ENCODE peak calls at places on chromosomes 4 and X, in nine cellular contexts. One of them, this sample, is unnamed.

GRCh38 chrX:114842181-114842580 is 175.2 kb downstream of the IL13RA2 start:
- DNase-seq in non-pigmented ciliary epithelial cell: no peak
- DNase-seq in activated T-cell treated with anti-CD3 and anti-CD28 coated beads for 24 hours: no peak
- DNase-seq in activated CD4-positive, CD25-positive, alpha-beta regulatory T cell: no peak
- DNase-seq in OCI-M1: no peak
- DNase-seq in HFFc6: no peak
- DNase-seq in esophagus squamous epithelium: no peak
- DNase-seq in iPS-NIHi11: no peak
- DNase-seq in pons: peak; percentile 2
- DNase-seq in this sample: peak; percentile 17

GRCh38 chrX:72255445-72255844 is 16.6 kb upstream of the ERCC6L start:
- DNase-seq in HFFc6: no peak
- DNase-seq in esophagus squamous epithelium: no peak
- DNase-seq in OCI-M1: no peak
- DNase-seq in pons: no peak
- DNase-seq in activated T-cell treated with anti-CD3 and anti-CD28 coated beads for 24 hours: no peak
- DNase-seq in iPS-NIHi11: peak; percentile 45
- DNase-seq in activated CD4-positive, CD25-positive, alpha-beta regulatory T cell: no peak
- DNase-seq in non-pigmented ciliary epithelial cell: no peak
- DNase-seq in this sample: no peak

GRCh38 chr4:184259081-184259480 is 41.4 kb upstream of the ENPP6 start:
- DNase-seq in non-pigmented ciliary epithelial cell: no peak
- DNase-seq in HFFc6: no peak
- DNase-seq in esophagus squamous epithelium: no peak
- DNase-seq in activated CD4-positive, CD25-positive, alpha-beta regulatory T cell: no peak
- DNase-seq in iPS-NIHi11: no peak
- DNase-seq in OCI-M1: no peak
- DNase-seq in pons: no peak
- DNase-seq in activated T-cell treated with anti-CD3 and anti-CD28 coated beads for 24 hours: no peak
- DNase-seq in this sample: no peak

GRCh38 chr4:47222276-47222675 is 190.9 kb downstream of the GABRB1 start:
- DNase-seq in activated T-cell treated with anti-CD3 and anti-CD28 coated beads for 24 hours: no peak
- DNase-seq in iPS-NIHi11: no peak
- DNase-seq in non-pigmented ciliary epithelial cell: no peak
- DNase-seq in pons: no peak
- DNase-seq in activated CD4-positive, CD25-positive, alpha-beta regulatory T cell: no peak
- DNase-seq in OCI-M1: peak; percentile 57
- DNase-seq in HFFc6: no peak
- DNase-seq in esophagus squamous epithelium: no peak
- DNase-seq in this sample: no peak

GRCh38 chr4:118968006-118968405 is 79.4 kb downstream of the SYNPO2 start:
- DNase-seq in HFFc6: peak; percentile 64
- DNase-seq in OCI-M1: peak; percentile 94
- DNase-seq in activated T-cell treated with anti-CD3 and anti-CD28 coated beads for 24 hours: no peak
- DNase-seq in non-pigmented ciliary epithelial cell: peak; percentile 86
- DNase-seq in esophagus squamous epithelium: peak; percentile 9
- DNase-seq in pons: peak; percentile 80
- DNase-seq in iPS-NIHi11: peak; percentile 49
- DNase-seq in activated CD4-positive, CD25-positive, alpha-beta regulatory T cell: no peak
- DNase-seq in this sample: peak; percentile 71

GRCh38 chrX:53990201-53990600 is 54.1 kb downstream of the PHF8 start:
- DNase-seq in OCI-M1: no peak
- DNase-seq in activated CD4-positive, CD25-positive, alpha-beta regulatory T cell: no peak
- DNase-seq in non-pigmented ciliary epithelial cell: peak; percentile 6
- DNase-seq in esophagus squamous epithelium: no peak
- DNase-seq in activated T-cell treated with anti-CD3 and anti-CD28 coated beads for 24 hours: no peak
- DNase-seq in pons: no peak
- DNase-seq in iPS-NIHi11: no peak
- DNase-seq in HFFc6: no peak
- DNase-seq in this sample: no peak

GRCh38 chr4:3871181-3871852 is 105.1 kb downstream of the ADRA2C start:
- DNase-seq in OCI-M1: no peak
- DNase-seq in activated T-cell treated with anti-CD3 and anti-CD28 coated beads for 24 hours: no peak
- DNase-seq in non-pigmented ciliary epithelial cell: no peak
- DNase-seq in HFFc6: no peak
- DNase-seq in iPS-NIHi11: peak; percentile 87
- DNase-seq in activated CD4-positive, CD25-positive, alpha-beta regulatory T cell: no peak
- DNase-seq in esophagus squamous epithelium: no peak
- DNase-seq in pons: no peak
- DNase-seq in this sample: no peak

GRCh38 chr4:140052050-140052449 is 101.9 kb downstream of the MAML3 start:
- DNase-seq in non-pigmented ciliary epithelial cell: no peak
- DNase-seq in activated T-cell treated with anti-CD3 and anti-CD28 coated beads for 24 hours: no peak
- DNase-seq in iPS-NIHi11: peak; percentile 35
- DNase-seq in HFFc6: peak; percentile 19
- DNase-seq in pons: peak; percentile 63
- DNase-seq in activated CD4-positive, CD25-positive, alpha-beta regulatory T cell: no peak
- DNase-seq in esophagus squamous epithelium: no peak
- DNase-seq in OCI-M1: peak; percentile 83
- DNase-seq in this sample: peak; percentile 23

GRCh38 chrX:6729581-6729980 is 194.7 kb upstream of the VCX3A start:
- DNase-seq in activated CD4-positive, CD25-positive, alpha-beta regulatory T cell: no peak
- DNase-seq in pons: no peak
- DNase-seq in OCI-M1: peak; percentile 1
- DNase-seq in iPS-NIHi11: no peak
- DNase-seq in esophagus squamous epithelium: no peak
- DNase-seq in activated T-cell treated with anti-CD3 and anti-CD28 coated beads for 24 hours: no peak
- DNase-seq in HFFc6: no peak
- DNase-seq in non-pigmented ciliary epithelial cell: no peak
- DNase-seq in this sample: no peak

GRCh38 chrX:50643525-50644137 is 170.4 kb downstream of the SHROOM4 start:
- DNase-seq in HFFc6: no peak
- DNase-seq in esophagus squamous epithelium: no peak
- DNase-seq in OCI-M1: no peak
- DNase-seq in activated T-cell treated with anti-CD3 and anti-CD28 coated beads for 24 hours: no peak
- DNase-seq in non-pigmented ciliary epithelial cell: no peak
- DNase-seq in activated CD4-positive, CD25-positive, alpha-beta regulatory T cell: no peak
- DNase-seq in pons: no peak
- DNase-seq in iPS-NIHi11: no peak
- DNase-seq in this sample: no peak

GRCh38 chrX:6456196-6456595 is 78.7 kb downstream of the VCX3A start:
- DNase-seq in non-pigmented ciliary epithelial cell: no peak
- DNase-seq in iPS-NIHi11: no peak
- DNase-seq in esophagus squamous epithelium: no peak
- DNase-seq in activated CD4-positive, CD25-positive, alpha-beta regulatory T cell: no peak
- DNase-seq in pons: no peak
- DNase-seq in activated T-cell treated with anti-CD3 and anti-CD28 coated beads for 24 hours: no peak
- DNase-seq in HFFc6: no peak
- DNase-seq in OCI-M1: no peak
- DNase-seq in this sample: no peak

GRCh38 chr4:146232131-146232722 is 17.9 kb downstream of the REELD1 start:
- DNase-seq in HFFc6: no peak
- DNase-seq in activated CD4-positive, CD25-positive, alpha-beta regulatory T cell: no peak
- DNase-seq in pons: no peak
- DNase-seq in non-pigmented ciliary epithelial cell: no peak
- DNase-seq in activated T-cell treated with anti-CD3 and anti-CD28 coated beads for 24 hours: no peak
- DNase-seq in iPS-NIHi11: no peak
- DNase-seq in esophagus squamous epithelium: no peak
- DNase-seq in OCI-M1: peak; percentile 18
- DNase-seq in this sample: no peak